ENCODE peak calls at places on chromosome X, in four cellular contexts. H, O, R and U are unnamed samples.

GRCh38 chrX:151609222-151609621 is 45.7 kb downstream of the PASD1 start:
- DNase-seq in H (no peak), O (no peak), R (no peak), U (no peak)

GRCh38 chrX:36963069-36963808 is 44.9 kb upstream of the FAM47C start:
- DNase-seq in H (no peak), O (no peak), R (no peak), U (no peak)

GRCh38 chrX:33336783-33337182 is 125.4 kb upstream of the DMD start:
- DNase-seq in H (no peak), O (no peak), R (no peak), U (no peak)

GRCh38 chrX:41445781-41446358 is 1.3 kb upstream of the NYX start:
- DNase-seq in H (no peak), O (no peak), R (no peak), U (no peak)

GRCh38 chrX:68375803-68376202 is 57.5 kb downstream of the OPHN1 start:
- DNase-seq in H (no peak), O (no peak), R (no peak), U (no peak)

GRCh38 chrX:121598356-121598755 is 550.9 kb downstream of the GLUD2 start:
- DNase-seq in H (no peak), O (no peak), R (no peak), U (no peak)

GRCh38 chrX:143570747-143571146 is 53.5 kb upstream of the SPANXN3 start:
- DNase-seq in H (no peak), O (no peak), R (no peak), U (no peak)

GRCh38 chrX:1261285-1261684 is 7.3 kb upstream of the CSF2RA start:
- DNase-seq in H (no peak), O (no peak), R (no peak), U (no peak)

GRCh38 chrX:38175140-38175539 is 45.5 kb downstream of the SRPX start:
- DNase-seq in H (no peak), O (no peak), R (no peak), U (no peak)

GRCh38 chrX:50581405-50581804 is 110.8 kb upstream of the DGKK start:
- DNase-seq in H (no peak), O (no peak), R (no peak), U (no peak)

GRCh38 chrX:134911348-134911747 is 79.4 kb upstream of the SMIM10 start:
- DNase-seq in H (no peak), O (no peak), R (no peak), U (no peak)

GRCh38 chrX:22314692-22315091 is 42.0 kb downstream of the CBLL2 start:
- DNase-seq in H (no peak), O (no peak), R (no peak), U (no peak)

GRCh38 chrX:9355739-9356138 is 109.1 kb upstream of the TBL1X start:
- DNase-seq in H (no peak), O (no peak), R (no peak), U (no peak)

GRCh38 chrX:40530471-40530870 is 50.3 kb upstream of the ATP6AP2 start:
- DNase-seq in H (no peak), O (no peak), R (no peak), U (no peak)

GRCh38 chrX:22433292-22434070 is 160.8 kb downstream of the CBLL2 start:
- DNase-seq in H (no peak), O (no peak), R (no peak), U (no peak)

GRCh38 chrX:11929476-11929875 is 171.4 kb downstream of the MSL3 start:
- DNase-seq in H (no peak), O (no peak), R (no peak), U (no peak)

GRCh38 chrX:3442685-3443084 is 96.2 kb upstream of the MXRA5 start:
- DNase-seq in H (no peak), O (no peak), R (no peak), U (no peak)

GRCh38 chrX:110442631-110443030 is 84.0 kb downstream of the RTL9 start:
- DNase-seq in H (no peak), O (no peak), R (no peak), U (no peak)

GRCh38 chrX:140712413-140713173 is 3.0 kb downstream of the LINC00632 start:
- DNase-seq in H (no peak), O (peak; percentile 68), R (no peak), U (peak; percentile 49)

GRCh38 chrX:13253223-13253622 is 66.6 kb downstream of the ATXN3L start:
- DNase-seq in H (no peak), O (no peak), R (no peak), U (no peak)

GRCh38 chrX:46554942-46555341 is 9.7 kb upstream of the ZNF674 start:
- DNase-seq in H (no peak), O (no peak), R (no peak), U (no peak)

GRCh38 chrX:153408871-153409351 is 2.4 kb upstream of the ZFP92 start:
- DNase-seq in H (no peak), O (no peak), R (no peak), U (no peak)

GRCh38 chrX:133722756-133723155 is 262.6 kb downstream of the GPC3 start:
- DNase-seq in H (no peak), O (no peak), R (no peak), U (no peak)

GRCh38 chrX:18098704-18099103 is 122.0 kb downstream of the BEND2 start:
- DNase-seq in H (no peak), O (no peak), R (no peak), U (no peak)

GRCh38 chrX:2401590-2402360 is 99.0 kb downstream of the DHRSX start:
- DNase-seq in H (no peak), O (no peak), R (no peak), U (no peak)

GRCh38 chrX:153933751-153934472 is 925 bp downstream of the NAA10 start:
- DNase-seq in H (no peak), O (no peak), R (no peak), U (no peak)

GRCh38 chrX:86946569-86946968 is 571.0 kb upstream of the KLHL4 start:
- DNase-seq in H (no peak), O (no peak), R (no peak), U (no peak)

GRCh38 chrX:48599341-48599740 is 2.0 kb downstream of the WDR13 start:
- DNase-seq in H (no peak), O (no peak), R (no peak), U (no peak)

GRCh38 chrX:150730719-150731118 is 37.5 kb downstream of the MTMR1 start:
- DNase-seq in H (peak; percentile 45), O (no peak), R (no peak), U (peak; percentile 60)

GRCh38 chrX:71622347-71623104 is 4.2 kb upstream of the CXCR3 start:
- DNase-seq in H (peak; percentile 34), O (peak; percentile 81), R (peak; percentile 48), U (no peak)